ENCODE peak calls at places on chromosome 14, in four cellular contexts. X, L, W and I are unnamed samples.
A peak's percentile ranks its signal among the peaks of the same experiment; 100 is the strongest.

GRCh38 chr14:67357583-67358354 is 1.8 kb downstream of the ATP6V1D start:
- DNase-seq in X (peak; percentile 25), L (no peak), W (peak; percentile 23), I (no peak)

GRCh38 chr14:49512147-49512551 is 74.0 kb downstream of the RPS29 start:
- DNase-seq in X (no peak), L (peak; percentile 63), W (peak; percentile 54), I (peak; percentile 12)

GRCh38 chr14:81392976-81393643 is 7.0 kb downstream of the STON2 start:
- DNase-seq in X (no peak), L (no peak), W (no peak), I (no peak)

GRCh38 chr14:60304509-60304908 is 55.5 kb downstream of the PPM1A start:
- DNase-seq in X (no peak), L (no peak), W (no peak), I (no peak)

GRCh38 chr14:52412426-52412825 is 98.3 kb downstream of the PTGER2 start:
- DNase-seq in X (no peak), L (no peak), W (peak; percentile 36), I (no peak)

GRCh38 chr14:101472518-101472849 is 88.8 kb upstream of the DIO3 start:
- DNase-seq in X (no peak), L (no peak), W (no peak), I (no peak)

GRCh38 chr14:57837267-57837666 is 28.6 kb downstream of the SLC35F4 start:
- DNase-seq in X (no peak), L (no peak), W (no peak), I (no peak)

GRCh38 chr14:69896080-69896479 is 16.9 kb downstream of the SMOC1 start:
- DNase-seq in X (no peak), L (no peak), W (no peak), I (no peak)

GRCh38 chr14:24416932-24417619 is 12.4 kb downstream of the CBLN3 start:
- DNase-seq in X (no peak), L (no peak), W (no peak), I (no peak)

GRCh38 chr14:76777721-76778120 is 16.5 kb downstream of the VASH1 start:
- DNase-seq in X (no peak), L (no peak), W (no peak), I (no peak)

GRCh38 chr14:79629891-79630560 is 581.3 kb downstream of the DIO2 start:
- DNase-seq in X (no peak), L (no peak), W (no peak), I (no peak)

DNA sequence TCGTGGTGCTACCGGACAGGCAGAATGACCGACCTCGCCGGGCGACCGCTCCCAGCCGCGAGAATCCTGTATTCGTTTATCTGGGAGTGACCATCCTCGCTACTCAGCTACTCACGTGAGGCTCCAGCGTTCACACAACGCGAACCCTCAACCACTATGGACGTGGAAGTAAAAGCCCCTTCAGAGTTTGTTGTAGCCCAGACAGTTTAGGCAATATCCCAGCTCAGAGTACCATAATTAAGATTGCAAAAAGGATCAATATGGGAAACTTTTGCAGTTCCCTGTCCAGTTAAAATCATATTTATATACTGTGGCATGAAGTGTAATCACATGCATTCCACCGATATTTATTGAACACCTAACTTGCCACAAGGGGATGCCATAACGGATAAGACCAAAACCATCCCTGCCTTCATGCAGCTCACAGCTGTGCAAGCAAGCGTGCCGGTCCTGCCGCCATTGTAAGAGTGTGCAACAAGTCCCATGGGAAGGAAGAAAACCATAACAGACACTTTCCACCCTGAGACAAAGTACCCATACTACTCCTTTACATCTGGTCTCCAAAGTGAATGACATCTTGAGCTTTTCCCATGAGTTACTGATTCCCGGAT is 938 bp upstream of the MAX start:
- DNase-seq in X (no peak), L (peak; percentile 11), W (peak; percentile 36), I (no peak)
- TF ChIP-seq CTCF in X (no peak), L (peak; percentile 68), W (peak; percentile 40), I (peak; percentile 5)

GRCh38 chr14:88128811-88129210 is 123.9 kb downstream of the GPR65 start:
- DNase-seq in X (no peak), L (no peak), W (no peak), I (no peak)

GRCh38 chr14:88130057-88130432 is 125.1 kb downstream of the GPR65 start:
- DNase-seq in X (no peak), L (no peak), W (no peak), I (no peak)

GRCh38 chr14:88129306-88130056 is 124.5 kb downstream of the GPR65 start:
- DNase-seq in X (no peak), L (peak; percentile 27), W (peak; percentile 89), I (no peak)
- TF ChIP-seq CTCF in X (no peak), L (no peak), W (peak; percentile 34), I (no peak)

GRCh38 chr14:74144789-74145188 is 60.0 kb downstream of the LIN52 start:
- DNase-seq in X (no peak), L (no peak), W (no peak), I (no peak)

GRCh38 chr14:74141703-74142102 is 56.9 kb downstream of the LIN52 start:
- DNase-seq in X (no peak), L (no peak), W (peak; percentile 40), I (no peak)

GRCh38 chr14:74135386-74135785 is 50.6 kb downstream of the LIN52 start:
- DNase-seq in X (no peak), L (no peak), W (peak; percentile 46), I (peak; percentile 14)

GRCh38 chr14:74142523-74142922 is 57.8 kb downstream of the LIN52 start:
- DNase-seq in X (no peak), L (no peak), W (no peak), I (no peak)

DNA sequence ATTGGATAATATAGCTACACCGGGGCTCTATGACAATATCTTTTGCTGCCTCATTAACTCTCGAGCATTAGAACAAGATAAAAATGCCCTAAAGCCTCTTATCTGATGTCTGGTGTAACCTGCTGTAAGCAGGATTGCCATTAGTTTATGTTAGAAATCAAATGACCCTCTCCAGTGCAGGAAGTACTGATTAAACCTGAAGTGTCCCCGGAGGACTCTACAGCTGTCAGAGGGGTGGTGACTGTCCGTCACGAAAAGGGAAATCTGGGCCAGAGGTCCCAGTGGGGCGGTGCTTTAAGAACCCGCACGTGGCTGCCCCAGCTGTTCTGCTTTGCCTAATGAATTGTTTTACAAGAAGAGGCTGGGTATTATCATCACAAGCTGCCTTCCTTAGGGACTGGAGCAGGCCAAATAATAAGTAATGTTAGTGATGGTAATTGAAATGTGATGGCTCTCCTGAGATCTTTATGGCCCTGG is 55.7 kb downstream of the LIN52 start:
- DNase-seq in X (peak; percentile 33), L (no peak), W (peak; percentile 7), I (no peak)
- TF ChIP-seq CTCF in X (no peak), L (no peak), W (no peak), I (no peak)

DNA sequence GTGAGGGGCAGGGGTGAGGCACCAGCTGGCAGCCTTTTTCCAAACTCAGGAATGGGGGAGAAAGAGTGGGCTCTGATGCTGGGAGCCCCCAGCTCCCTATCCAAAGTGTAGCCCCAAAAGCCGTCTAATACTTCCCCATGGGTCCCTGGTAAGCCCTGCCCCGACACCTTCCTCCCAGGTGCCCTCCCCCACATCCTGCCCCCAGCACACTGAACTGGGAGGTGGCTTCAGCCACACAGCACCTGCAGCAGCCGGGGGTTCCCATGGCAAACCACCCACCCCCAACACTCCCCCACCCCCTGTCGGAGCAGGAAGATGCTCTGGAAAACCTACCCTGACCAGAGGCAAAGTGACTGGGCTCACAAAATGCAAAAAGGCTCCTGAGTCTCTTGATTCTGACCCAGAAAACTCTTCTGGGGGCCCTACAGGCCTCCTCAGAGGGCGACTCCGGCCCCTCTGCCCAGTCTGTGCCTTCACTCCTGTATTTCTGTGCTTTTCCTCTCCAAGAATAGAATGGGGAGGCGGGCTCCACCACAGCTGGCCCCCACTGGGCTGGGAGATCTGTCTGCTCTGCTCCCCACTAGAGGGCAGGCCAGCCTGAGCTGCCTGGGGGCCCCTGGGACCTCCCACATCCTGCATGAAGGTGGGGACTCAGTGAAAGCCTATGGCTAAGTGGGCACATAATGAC is 81.6 kb downstream of the ITPK1 start:
- DNase-seq in X (peak; percentile 39), L (no peak), W (no peak), I (no peak)
- TF ChIP-seq CTCF in X (peak; percentile 20), L (peak; percentile 77), W (peak; percentile 27), I (peak; percentile 36)

GRCh38 chr14:102486513-102487203 is 22.9 kb downstream of the ANKRD9 start:
- DNase-seq in X (no peak), L (no peak), W (no peak), I (no peak)
- TF ChIP-seq CTCF in X (no peak), L (no peak), W (no peak), I (no peak)

GRCh38 chr14:93971635-93972027 is 4.7 kb downstream of the ASB2 start:
- DNase-seq in X (no peak), L (no peak), W (no peak), I (no peak)

GRCh38 chr14:93970589-93970966 is 5.8 kb downstream of the ASB2 start:
- DNase-seq in X (no peak), L (no peak), W (no peak), I (no peak)

GRCh38 chr14:93972618-93973205 is 3.7 kb downstream of the ASB2 start:
- DNase-seq in X (no peak), L (no peak), W (no peak), I (no peak)

GRCh38 chr14:93969082-93969828 is 7.1 kb downstream of the ASB2 start:
- DNase-seq in X (no peak), L (no peak), W (no peak), I (no peak)

DNA sequence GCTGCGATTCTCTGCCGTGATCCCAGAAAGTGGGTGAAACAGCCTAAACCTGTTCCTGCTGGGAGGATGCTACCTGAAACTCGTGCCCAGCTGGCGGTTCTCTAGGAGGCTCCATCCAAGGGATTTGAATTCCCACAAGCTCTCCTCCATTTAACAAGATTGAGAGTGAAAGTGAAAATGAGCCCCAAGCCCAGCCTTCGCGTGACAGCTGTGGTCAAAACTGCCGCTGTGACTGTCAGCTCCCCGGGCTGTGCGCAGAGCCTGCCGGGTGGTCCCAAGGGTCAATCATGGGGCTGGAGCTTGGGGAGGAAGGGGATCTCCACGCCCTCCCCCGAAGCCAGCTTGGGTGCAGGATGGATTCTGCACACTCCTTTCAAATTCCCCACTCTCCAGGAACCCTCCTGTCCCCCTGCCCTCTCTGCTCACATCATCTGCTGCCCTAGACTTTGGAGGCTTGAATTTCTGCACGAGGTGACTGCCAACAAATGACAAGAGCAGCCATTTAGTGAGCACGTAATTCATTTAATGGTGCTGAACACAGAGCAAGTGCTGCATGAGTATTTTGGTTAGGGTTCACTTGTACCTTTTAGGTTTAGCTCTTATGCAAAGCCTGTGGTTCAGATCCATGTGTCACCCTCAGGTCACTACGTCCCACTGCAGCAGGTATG is 5.3 kb downstream of the ASB2 start:
- DNase-seq in X (no peak), L (no peak), W (no peak), I (no peak)
- TF ChIP-seq CTCF in X (no peak), L (no peak), W (no peak), I (no peak)